ENCODE peak calls at places on chromosomes 1 and 21, in five cellular contexts. P is IMR-90, Z is GM12878, I is HepG2, N is K562. U is an unnamed sample.

GRCh38 chr1:30684881-30685795 is 38.2 kb downstream of the MATN1 start:
- DNase-seq in P (no peak), Z (no peak), I (peak; percentile 78), N (peak; percentile 74), U (peak; percentile 77)

GRCh38 chr21:29080454-29080930 is 7.0 kb upstream of the CCT8 start:
- DNase-seq in P (peak; percentile 37), Z (no peak), I (no peak), N (no peak), U (no peak)

GRCh38 chr1:46530791-46531409 is 20.5 kb downstream of the KNCN start:
- DNase-seq in P (no peak), Z (no peak), I (no peak), N (no peak), U (no peak)

GRCh38 chr1:159851386-159851785 is 11.1 kb downstream of the VSIG8 start:
- DNase-seq in P (no peak), Z (no peak), I (no peak), N (no peak), U (no peak)

GRCh38 chr1:183710734-183711133 is 57.6 kb upstream of the APOBEC4 start:
- DNase-seq in P (no peak), Z (no peak), I (no peak), N (no peak), U (no peak)

GRCh38 chr1:159040893-159041724 is 31.4 kb downstream of the IFI16 start:
- DNase-seq in P (no peak), Z (no peak), I (no peak), N (no peak), U (no peak)

GRCh38 chr1:159911668-159912067 is 11.7 kb upstream of the CFAP45 start:
- DNase-seq in P (no peak), Z (no peak), I (no peak), N (no peak), U (no peak)

GRCh38 chr1:31416101-31416736 is 3.2 kb downstream of the SERINC2 start:
- DNase-seq in P (no peak), Z (no peak), I (no peak), N (no peak), U (no peak)

GRCh38 chr1:88098881-88099280 is 585.2 kb upstream of the PKN2 start:
- DNase-seq in P (no peak), Z (no peak), I (no peak), N (no peak), U (no peak)

GRCh38 chr1:21702780-21703179 is 33.6 kb upstream of the RAP1GAP start:
- DNase-seq in P (no peak), Z (no peak), I (no peak), N (no peak), U (no peak)

GRCh38 chr1:16020325-16020724 is 1.5 kb upstream of the CLCNKA start:
- DNase-seq in P (no peak), Z (no peak), I (no peak), N (no peak), U (no peak)

GRCh38 chr1:51343624-51344023 is 13.3 kb upstream of the TTC39A start:
- DNase-seq in P (no peak), Z (no peak), I (no peak), N (no peak), U (no peak)

GRCh38 chr1:234896477-234897364 is 231.9 kb downstream of the TOMM20 start:
- DNase-seq in P (peak; percentile 26), Z (no peak), I (no peak), N (no peak), U (no peak)

GRCh38 chr1:234891427-234891826 is 237.2 kb downstream of the TOMM20 start:
- DNase-seq in P (no peak), Z (no peak), I (peak; percentile 62), N (no peak), U (no peak)

GRCh38 chr1:234893359-234893724 is 235.3 kb downstream of the TOMM20 start:
- DNase-seq in P (no peak), Z (no peak), I (no peak), N (no peak), U (no peak)

GRCh38 chr1:234890694-234891093 is 237.9 kb downstream of the TOMM20 start:
- DNase-seq in P (no peak), Z (no peak), I (no peak), N (no peak), U (no peak)

GRCh38 chr1:234893725-234894630 is 234.7 kb downstream of the TOMM20 start:
- DNase-seq in P (peak; percentile 80), Z (no peak), I (peak; percentile 20), N (peak; percentile 76), U (no peak)
- H2AFZ ChIP-seq in P (peak overlapping the region; percentile 74), Z (peak overlapping the region; percentile 13), I (no peak overlapping the region), N (peak overlapping the region; percentile 90), U (no peak overlapping the region)

GRCh38 chr1:108880850-108881249 is 4.1 kb downstream of the GPSM2 start:
- DNase-seq in P (peak; percentile 23), Z (no peak), I (no peak), N (no peak), U (peak; percentile 26)

GRCh38 chr1:108878678-108879077 is 1.9 kb downstream of the GPSM2 start:
- DNase-seq in P (no peak), Z (no peak), I (no peak), N (no peak), U (peak; percentile 17)

GRCh38 chr1:108882837-108883236 is 6.1 kb downstream of the GPSM2 start:
- DNase-seq in P (no peak), Z (no peak), I (no peak), N (no peak), U (no peak)

GRCh38 chr1:108877858-108878257 is 1.1 kb downstream of the GPSM2 start:
- DNase-seq in P (no peak), Z (no peak), I (no peak), N (no peak), U (peak; percentile 30)

GRCh38 chr1:108881369-108881768 is 4.6 kb downstream of the GPSM2 start:
- DNase-seq in P (peak; percentile 36), Z (no peak), I (no peak), N (no peak), U (no peak)
- TF ChIP-seq MXI1 in P (no peak), Z (no peak), I (no peak), N (no peak), U (no peak)

GRCh38 chr1:25472494-25472893 is 41.8 kb downstream of the MACO1 start:
- DNase-seq in P (no peak), Z (peak; percentile 32), I (no peak), N (no peak), U (no peak)
- TF ChIP-seq SMC3 in P (no peak), Z (no peak), I (no peak), N (no peak), U (no peak)

GRCh38 chr1:214444159-214444939 is 107.1 kb downstream of the PTPN14 start:
- DNase-seq in P (no peak), Z (no peak), I (no peak), N (no peak), U (no peak)
- H2AFZ ChIP-seq in P (no peak overlapping the region), Z (no peak overlapping the region), I (no peak overlapping the region), N (no peak overlapping the region), U (no peak overlapping the region)

DNA sequence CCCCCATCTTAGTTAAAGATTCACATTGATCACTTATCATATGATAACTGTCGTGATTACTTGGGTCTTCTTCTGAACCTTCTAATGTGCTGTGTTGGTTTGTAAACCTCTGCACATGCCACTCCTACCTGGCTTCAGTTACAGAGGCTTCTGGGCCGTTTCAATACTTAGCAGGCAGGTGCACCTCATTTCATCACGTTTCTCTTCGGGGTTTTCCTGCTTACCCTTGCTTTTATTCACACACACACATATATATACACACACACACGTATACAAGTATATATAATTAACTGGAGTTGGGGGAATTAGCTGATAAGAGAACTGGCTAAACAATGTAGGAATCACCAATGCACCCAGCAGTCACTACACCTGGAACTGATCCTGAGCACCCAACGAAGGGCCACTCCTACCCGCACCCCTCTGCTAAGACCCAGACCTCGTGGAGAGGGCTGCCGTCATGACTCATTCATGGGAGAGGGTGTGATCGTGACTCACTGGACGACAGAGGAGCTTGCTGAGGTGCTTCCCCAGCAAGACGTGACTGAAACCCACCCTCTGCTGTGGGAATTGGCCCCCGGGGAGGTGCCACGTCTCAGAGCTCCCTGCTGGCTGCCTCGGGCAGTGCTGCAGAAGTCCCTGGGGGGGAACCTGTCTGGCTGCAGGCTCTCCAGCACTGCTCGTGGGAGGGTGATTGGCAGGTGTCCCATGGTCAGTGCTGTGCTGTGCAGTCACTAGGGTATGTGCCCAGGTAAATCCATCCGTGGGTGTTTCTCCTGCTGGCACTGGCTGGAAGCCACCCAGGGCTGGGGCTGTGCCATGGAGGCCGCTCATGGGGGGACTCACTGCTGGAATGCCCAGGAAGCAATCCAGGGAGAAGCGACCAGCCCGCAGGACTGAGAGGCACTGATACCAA is 166.6 kb downstream of the DYRK1A start:
- DNase-seq in P (peak; percentile 61), Z (no peak), I (no peak), N (peak; percentile 58), U (no peak)
- TF ChIP-seq MXI1 in P (no peak), Z (no peak), I (no peak), N (no peak), U (no peak)

GRCh38 chr21:43800566-43800965 is 11.2 kb downstream of the RRP1 start:
- DNase-seq in P (no peak), Z (no peak), I (no peak), N (no peak), U (no peak)

GRCh38 chr21:43799301-43799840 is 10.0 kb downstream of the RRP1 start:
- DNase-seq in P (no peak), Z (no peak), I (no peak), N (no peak), U (no peak)

GRCh38 chr21:43800124-43800523 is 10.7 kb downstream of the RRP1 start:
- DNase-seq in P (no peak), Z (no peak), I (no peak), N (no peak), U (no peak)

GRCh38 chr21:43802713-43803313 is 13.4 kb downstream of the RRP1 start:
- DNase-seq in P (no peak), Z (no peak), I (no peak), N (no peak), U (no peak)

GRCh38 chr21:43801006-43801783 is 11.8 kb downstream of the RRP1 start:
- DNase-seq in P (no peak), Z (no peak), I (no peak), N (no peak), U (no peak)
- TF ChIP-seq SMC3 in P (no peak), Z (no peak), I (no peak), N (no peak), U (no peak)

GRCh38 chr21:41767606-41768370 is 936 bp upstream of the RIPK4 start:
- DNase-seq in P (peak; percentile 17), Z (no peak), I (no peak), N (no peak), U (no peak)
- H2AFZ ChIP-seq in P (peak overlapping the region; percentile 71), Z (no peak overlapping the region), I (no peak overlapping the region), N (no peak overlapping the region), U (peak overlapping the region; percentile 87)